ENCODE peak calls at places on chromosomes 3 and 15, in seven cellular contexts. One of them, this sample, is unnamed.

GRCh38 chr3:98962951-98963350 is 61.5 kb upstream of the DCBLD2 start:
- DNase-seq in EH: peak
- DNase-seq in kidney epithelial cell: no peak
- DNase-seq in NCI-H1092 treated with DMSO at 0.1 percent for 48 hours: no peak
- DNase-seq in sigmoid colon: no peak
- DNase-seq in CD4-positive, alpha-beta T cell: no peak
- DNase-seq in mucosa of gallbladder: no peak
- DNase-seq in this sample: no peak

GRCh38 chr3:150236683-150237082 is 171.4 kb upstream of the TSC22D2 start:
- DNase-seq in EH: peak
- DNase-seq in kidney epithelial cell: no peak
- DNase-seq in NCI-H1092 treated with DMSO at 0.1 percent for 48 hours: no peak
- DNase-seq in sigmoid colon: no peak
- DNase-seq in CD4-positive, alpha-beta T cell: no peak
- DNase-seq in mucosa of gallbladder: no peak
- DNase-seq in this sample: no peak

GRCh38 chr3:113265281-113265680 is 53.9 kb downstream of the BOC start:
- DNase-seq in EH: no peak
- DNase-seq in kidney epithelial cell: no peak
- DNase-seq in NCI-H1092 treated with DMSO at 0.1 percent for 48 hours: no peak
- DNase-seq in sigmoid colon: no peak
- DNase-seq in CD4-positive, alpha-beta T cell: no peak
- DNase-seq in mucosa of gallbladder: no peak
- DNase-seq in this sample: no peak

GRCh38 chr3:64983583-64984359 is 296.0 kb upstream of the ADAMTS9 start:
- DNase-seq in EH: no peak
- DNase-seq in kidney epithelial cell: no peak
- DNase-seq in NCI-H1092 treated with DMSO at 0.1 percent for 48 hours: no peak
- DNase-seq in sigmoid colon: no peak
- DNase-seq in CD4-positive, alpha-beta T cell: no peak
- DNase-seq in mucosa of gallbladder: no peak
- DNase-seq in this sample: no peak

GRCh38 chr3:101720851-101721649 is 3.4 kb upstream of the CEP97 start:
- DNase-seq in EH: peak
- DNase-seq in kidney epithelial cell: no peak
- DNase-seq in NCI-H1092 treated with DMSO at 0.1 percent for 48 hours: no peak
- DNase-seq in sigmoid colon: no peak
- DNase-seq in CD4-positive, alpha-beta T cell: no peak
- DNase-seq in mucosa of gallbladder: no peak
- DNase-seq in this sample: no peak

GRCh38 chr3:61847784-61848462 is 286.6 kb downstream of the PTPRG start:
- DNase-seq in EH: peak
- DNase-seq in kidney epithelial cell: no peak
- DNase-seq in NCI-H1092 treated with DMSO at 0.1 percent for 48 hours: no peak
- DNase-seq in sigmoid colon: peak
- DNase-seq in CD4-positive, alpha-beta T cell: no peak
- DNase-seq in mucosa of gallbladder: no peak
- DNase-seq in this sample: no peak

GRCh38 chr3:86990734-86991481 is at the start of gene VGLL3:
- DNase-seq in EH: peak
- DNase-seq in kidney epithelial cell: no peak
- DNase-seq in NCI-H1092 treated with DMSO at 0.1 percent for 48 hours: no peak
- DNase-seq in sigmoid colon: peak
- DNase-seq in CD4-positive, alpha-beta T cell: no peak
- DNase-seq in mucosa of gallbladder: peak
- DNase-seq in this sample: peak

GRCh38 chr3:43785551-43785950 is 94.8 kb downstream of the ABHD5 start:
- DNase-seq in EH: peak
- DNase-seq in kidney epithelial cell: no peak
- DNase-seq in NCI-H1092 treated with DMSO at 0.1 percent for 48 hours: no peak
- DNase-seq in sigmoid colon: no peak
- DNase-seq in CD4-positive, alpha-beta T cell: no peak
- DNase-seq in mucosa of gallbladder: no peak
- DNase-seq in this sample: no peak

GRCh38 chr3:29763115-29763514 is 482.2 kb downstream of the RBMS3 start:
- DNase-seq in EH: peak
- DNase-seq in kidney epithelial cell: no peak
- DNase-seq in NCI-H1092 treated with DMSO at 0.1 percent for 48 hours: no peak
- DNase-seq in sigmoid colon: no peak
- DNase-seq in CD4-positive, alpha-beta T cell: no peak
- DNase-seq in mucosa of gallbladder: no peak
- DNase-seq in this sample: no peak

GRCh38 chr3:72245183-72245811 is 460.3 kb upstream of the PROK2 start:
- DNase-seq in EH: no peak
- DNase-seq in kidney epithelial cell: no peak
- DNase-seq in NCI-H1092 treated with DMSO at 0.1 percent for 48 hours: peak
- DNase-seq in sigmoid colon: peak
- DNase-seq in CD4-positive, alpha-beta T cell: no peak
- DNase-seq in mucosa of gallbladder: peak
- DNase-seq in this sample: no peak

GRCh38 chr3:37243811-37244748 is 69.7 kb upstream of the LRRFIP2 start:
- DNase-seq in EH: peak
- DNase-seq in kidney epithelial cell: no peak
- DNase-seq in NCI-H1092 treated with DMSO at 0.1 percent for 48 hours: no peak
- DNase-seq in sigmoid colon: peak
- DNase-seq in CD4-positive, alpha-beta T cell: peak
- DNase-seq in mucosa of gallbladder: peak
- DNase-seq in this sample: no peak

GRCh38 chr3:129439381-129439816 is 349 bp downstream of the MBD4 start:
- DNase-seq in EH: peak
- DNase-seq in kidney epithelial cell: no peak
- DNase-seq in NCI-H1092 treated with DMSO at 0.1 percent for 48 hours: no peak
- DNase-seq in sigmoid colon: peak
- DNase-seq in CD4-positive, alpha-beta T cell: peak
- DNase-seq in mucosa of gallbladder: peak
- DNase-seq in this sample: no peak

GRCh38 chr15:101264911-101265641 is 12.2 kb downstream of the SELENOS start:
- DNase-seq in EH: no peak
- DNase-seq in kidney epithelial cell: no peak
- DNase-seq in NCI-H1092 treated with DMSO at 0.1 percent for 48 hours: no peak
- DNase-seq in sigmoid colon: no peak
- DNase-seq in CD4-positive, alpha-beta T cell: no peak
- DNase-seq in mucosa of gallbladder: no peak
- DNase-seq in this sample: no peak

GRCh38 chr3:127961963-127962362 is 46.9 kb downstream of the KBTBD12 start:
- DNase-seq in EH: peak
- DNase-seq in kidney epithelial cell: peak
- DNase-seq in NCI-H1092 treated with DMSO at 0.1 percent for 48 hours: no peak
- DNase-seq in sigmoid colon: no peak
- DNase-seq in CD4-positive, alpha-beta T cell: no peak
- DNase-seq in mucosa of gallbladder: no peak
- DNase-seq in this sample: no peak

GRCh38 chr3:47504113-47504512 is 9.4 kb downstream of the ELP6 start:
- DNase-seq in EH: no peak
- DNase-seq in kidney epithelial cell: no peak
- DNase-seq in NCI-H1092 treated with DMSO at 0.1 percent for 48 hours: no peak
- DNase-seq in sigmoid colon: no peak
- DNase-seq in CD4-positive, alpha-beta T cell: no peak
- DNase-seq in mucosa of gallbladder: no peak
- DNase-seq in this sample: no peak

GRCh38 chr15:98401029-98401428 is 247.3 kb upstream of the IGF1R start:
- DNase-seq in EH: no peak
- DNase-seq in kidney epithelial cell: no peak
- DNase-seq in NCI-H1092 treated with DMSO at 0.1 percent for 48 hours: no peak
- DNase-seq in sigmoid colon: peak
- DNase-seq in CD4-positive, alpha-beta T cell: no peak
- DNase-seq in mucosa of gallbladder: no peak
- DNase-seq in this sample: no peak

GRCh38 chr3:55624238-55624637 is 137.1 kb upstream of the WNT5A start:
- DNase-seq in EH: peak
- DNase-seq in kidney epithelial cell: no peak
- DNase-seq in NCI-H1092 treated with DMSO at 0.1 percent for 48 hours: no peak
- DNase-seq in sigmoid colon: no peak
- DNase-seq in CD4-positive, alpha-beta T cell: no peak
- DNase-seq in mucosa of gallbladder: peak
- DNase-seq in this sample: no peak

GRCh38 chr3:132352556-132353143 is 35.4 kb downstream of the ACP3 start:
- DNase-seq in EH: peak
- DNase-seq in kidney epithelial cell: peak
- DNase-seq in NCI-H1092 treated with DMSO at 0.1 percent for 48 hours: peak
- DNase-seq in sigmoid colon: peak
- DNase-seq in CD4-positive, alpha-beta T cell: peak
- DNase-seq in mucosa of gallbladder: peak
- DNase-seq in this sample: peak

GRCh38 chr15:86398986-86399677 is 319.5 kb downstream of the AGBL1 start:
- DNase-seq in EH: no peak
- DNase-seq in kidney epithelial cell: no peak
- DNase-seq in NCI-H1092 treated with DMSO at 0.1 percent for 48 hours: no peak
- DNase-seq in sigmoid colon: peak
- DNase-seq in CD4-positive, alpha-beta T cell: no peak
- DNase-seq in mucosa of gallbladder: no peak
- DNase-seq in this sample: no peak

GRCh38 chr3:107524214-107525100 is 1.7 kb downstream of the BBX start:
- DNase-seq in EH: peak
- DNase-seq in kidney epithelial cell: no peak
- DNase-seq in NCI-H1092 treated with DMSO at 0.1 percent for 48 hours: peak
- DNase-seq in sigmoid colon: peak
- DNase-seq in CD4-positive, alpha-beta T cell: peak
- DNase-seq in mucosa of gallbladder: peak
- DNase-seq in this sample: peak

GRCh38 chr3:111808439-111808838 is 50.6 kb upstream of the PHLDB2 start:
- DNase-seq in EH: peak
- DNase-seq in kidney epithelial cell: no peak
- DNase-seq in NCI-H1092 treated with DMSO at 0.1 percent for 48 hours: no peak
- DNase-seq in sigmoid colon: no peak
- DNase-seq in CD4-positive, alpha-beta T cell: no peak
- DNase-seq in mucosa of gallbladder: no peak
- DNase-seq in this sample: no peak

This sample was measured in NCI-H1436.